ENCODE peak calls at places on chromosomes 11 and 22, in seven cellular contexts. P, M, X, C, E, B and Q are unnamed samples.

GRCh38 chr11:88357323-88358039 is 19.9 kb upstream of the CTSC start:
- DNase-seq in P (no peak), M (no peak), X (no peak), C (no peak), E (no peak), B (no peak), Q (peak)

GRCh38 chr22:49660794-49661781 is 166.6 kb downstream of the BRD1 start:
- DNase-seq in P (no peak), M (no peak), X (no peak), C (no peak), E (no peak), B (no peak), Q (no peak)

GRCh38 chr22:44972363-44973083 is 37.3 kb downstream of the PHF21B start:
- DNase-seq in P (no peak), M (no peak), X (no peak), C (peak), E (no peak), B (no peak), Q (no peak)

GRCh38 chr11:64409707-64410395 is 50.9 kb downstream of the RPS6KA4 start:
- DNase-seq in P (no peak), M (no peak), X (no peak), C (no peak), E (no peak), B (peak), Q (no peak)

GRCh38 chr11:2267871-2268825 is 2.2 kb downstream of the ASCL2 start:
- DNase-seq in P (peak), M (no peak), X (peak), C (no peak), E (no peak), B (peak), Q (no peak)

GRCh38 chr11:85682330-85683305 is 3.4 kb downstream of the CCDC89 start:
- DNase-seq in P (no peak), M (peak), X (peak), C (peak), E (no peak), B (peak), Q (peak)

GRCh38 chr22:39543095-39543494 is 10.5 kb upstream of the RPS19BP1 start:
- DNase-seq in P (no peak), M (peak), X (no peak), C (peak), E (no peak), B (no peak), Q (no peak)

GRCh38 chr11:123546515-123546914 is 107.9 kb downstream of the SCN3B start:
- DNase-seq in P (no peak), M (no peak), X (no peak), C (no peak), E (no peak), B (no peak), Q (no peak)

GRCh38 chr22:48724899-48725298 is 1102.8 kb downstream of the BRD1 start:
- DNase-seq in P (no peak), M (no peak), X (no peak), C (no peak), E (no peak), B (peak), Q (no peak)

GRCh38 chr11:19816817-19817216 is 104.2 kb downstream of the NAV2 start:
- DNase-seq in P (no peak), M (no peak), X (no peak), C (no peak), E (no peak), B (no peak), Q (no peak)

GRCh38 chr11:102559839-102560238 is 29.3 kb upstream of the MMP7 start:
- DNase-seq in P (no peak), M (no peak), X (no peak), C (no peak), E (no peak), B (no peak), Q (no peak)

GRCh38 chr11:73393479-73394415 is 17.5 kb downstream of the RELT start:
- DNase-seq in P (peak), M (peak), X (peak), C (peak), E (peak), B (peak), Q (peak)

GRCh38 chr11:2093575-2094353 is 45.4 kb downstream of the IGF2 start:
- DNase-seq in P (no peak), M (no peak), X (peak), C (no peak), E (no peak), B (peak), Q (no peak)

GRCh38 chr11:34647131-34647530 is 26.2 kb downstream of the EHF start:
- DNase-seq in P (no peak), M (no peak), X (no peak), C (no peak), E (no peak), B (no peak), Q (no peak)

GRCh38 chr11:103488021-103488420 is 378.8 kb downstream of the DYNC2H1 start:
- DNase-seq in P (no peak), M (no peak), X (no peak), C (peak), E (no peak), B (no peak), Q (no peak)

GRCh38 chr11:573146-573759 is 3.0 kb upstream of the PHRF1 start:
- DNase-seq in P (no peak), M (no peak), X (no peak), C (no peak), E (no peak), B (peak), Q (no peak)